ENCODE peak calls at places on chromosomes 7 and 10, in seven cellular contexts. V is Peyer's patch, M is hepatocyte, R is heart left ventricle, Q is fibroblast of lung, I is cardiac muscle cell, G is WERI-Rb-1. H is an unnamed sample.
A peak's percentile ranks its signal among the peaks of the same experiment; 100 is the strongest.

GRCh38 chr10:44033008-44033407 is 351.9 kb downstream of the CXCL12 start:
- DNase-seq in V (no peak), I (no peak), R (no peak), M (no peak), G (no peak), Q (peak; percentile 9), H (no peak)

GRCh38 chr7:79455173-79455790 is 1.8 kb upstream of the MAGI2 start:
- DNase-seq in I (no peak), M (no peak), V (no peak), G (no peak), Q (no peak), R (peak; percentile 34), H (no peak)

GRCh38 chr10:14723052-14723689 is 51.5 kb downstream of the FAM107B start:
- DNase-seq in V (peak; percentile 72), G (no peak), I (no peak), R (no peak), M (no peak), Q (no peak), H (no peak)

GRCh38 chr7:107847168-107847835 is 43.7 kb upstream of the DLD start:
- DNase-seq in M (no peak), Q (no peak), V (no peak), I (no peak), G (no peak), R (no peak), H (no peak)

GRCh38 chr10:62527019-62527827 is 153.1 kb downstream of the ZNF365 start:
- DNase-seq in I (no peak), G (no peak), Q (no peak), R (no peak), M (no peak), V (peak; percentile 80), H (no peak)

GRCh38 chr7:117021960-117022359 is 68.7 kb downstream of the ST7 start:
- DNase-seq in V (no peak), Q (no peak), G (no peak), M (no peak), R (no peak), I (no peak), H (no peak)

GRCh38 chr10:70722820-70723424 is 50.6 kb downstream of the ADAMTS14 start:
- DNase-seq in M (no peak), Q (peak; percentile 66), I (no peak), R (no peak), V (no peak), G (no peak), H (no peak)

GRCh38 chr10:43043342-43043772 is 33.5 kb upstream of the RET start:
- DNase-seq in V (peak; percentile 27), Q (no peak), G (no peak), M (no peak), R (no peak), I (no peak), H (peak; percentile 63)

GRCh38 chr10:24822557-24822956 is 98.9 kb upstream of the ARHGAP21 start:
- DNase-seq in M (no peak), G (no peak), V (no peak), R (no peak), I (no peak), Q (no peak), H (no peak)

GRCh38 chr7:98418636-98419315 is 17.9 kb upstream of the BAIAP2L1 start:
- DNase-seq in I (no peak), V (peak; percentile 85), Q (peak; percentile 91), M (peak; percentile 95), G (no peak), R (peak; percentile 59), H (no peak)

GRCh38 chr7:100044719-100045118 is 4.9 kb upstream of the ZSCAN21 start:
- DNase-seq in G (no peak), M (no peak), R (no peak), V (peak; percentile 60), Q (no peak), I (no peak), H (no peak)

GRCh38 chr10:61761825-61762217 is 99.1 kb downstream of the CABCOCO1 start:
- DNase-seq in V (no peak), I (no peak), R (no peak), Q (no peak), M (no peak), G (no peak), H (no peak)

GRCh38 chr10:114223066-114223465 is 16.0 kb upstream of the VWA2 start:
- DNase-seq in V (no peak), R (peak; percentile 49), Q (no peak), G (no peak), I (no peak), M (no peak), H (no peak)

GRCh38 chr7:153891990-153892389 is 160.2 kb upstream of the DPP6 start:
- DNase-seq in G (no peak), Q (no peak), I (no peak), V (no peak), R (no peak), M (no peak), H (no peak)

DNA sequence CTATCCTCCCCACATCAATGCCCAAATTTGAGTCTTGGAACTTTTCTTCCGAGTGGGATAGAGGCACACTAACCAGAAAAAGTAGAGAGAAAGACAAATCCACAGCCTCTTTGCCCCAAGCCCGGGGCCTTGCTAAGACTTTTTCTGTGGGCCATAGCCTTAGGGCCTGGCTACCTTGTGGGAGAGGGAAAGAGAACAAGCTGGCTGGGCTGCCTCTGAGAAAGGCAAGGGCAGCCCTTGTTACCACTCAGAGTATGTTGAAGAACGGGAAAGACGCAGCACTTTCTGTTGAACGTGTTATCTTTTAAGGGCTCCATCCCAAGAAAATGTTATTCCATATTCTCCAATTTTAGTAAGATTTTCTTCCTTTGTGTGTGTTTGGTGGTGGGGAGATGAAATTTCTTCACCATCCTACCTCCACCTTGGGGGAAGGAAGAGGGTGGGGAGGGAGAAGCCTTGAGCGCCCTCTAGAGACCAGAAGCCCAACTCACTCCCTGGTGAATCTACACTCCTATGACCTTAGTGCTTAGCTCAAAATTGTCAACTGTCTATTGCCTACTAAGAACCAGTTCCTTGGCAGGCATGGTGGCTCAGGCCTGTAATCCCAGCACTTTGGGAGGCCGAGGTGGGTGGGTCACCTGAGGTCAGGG is 3.9 kb upstream of the NRF1 start:
- DNase-seq in R (no peak), Q (peak; percentile 29), G (peak; percentile 55), I (peak; percentile 55), V (peak; percentile 54), M (peak; percentile 35), H (no peak)
- TF ChIP-seq CTCF in R (peak; percentile 33), Q (peak; percentile 66), G (peak; percentile 89), I (peak; percentile 64), V (peak; percentile 37), M (peak; percentile 26), H (no peak)

DNA sequence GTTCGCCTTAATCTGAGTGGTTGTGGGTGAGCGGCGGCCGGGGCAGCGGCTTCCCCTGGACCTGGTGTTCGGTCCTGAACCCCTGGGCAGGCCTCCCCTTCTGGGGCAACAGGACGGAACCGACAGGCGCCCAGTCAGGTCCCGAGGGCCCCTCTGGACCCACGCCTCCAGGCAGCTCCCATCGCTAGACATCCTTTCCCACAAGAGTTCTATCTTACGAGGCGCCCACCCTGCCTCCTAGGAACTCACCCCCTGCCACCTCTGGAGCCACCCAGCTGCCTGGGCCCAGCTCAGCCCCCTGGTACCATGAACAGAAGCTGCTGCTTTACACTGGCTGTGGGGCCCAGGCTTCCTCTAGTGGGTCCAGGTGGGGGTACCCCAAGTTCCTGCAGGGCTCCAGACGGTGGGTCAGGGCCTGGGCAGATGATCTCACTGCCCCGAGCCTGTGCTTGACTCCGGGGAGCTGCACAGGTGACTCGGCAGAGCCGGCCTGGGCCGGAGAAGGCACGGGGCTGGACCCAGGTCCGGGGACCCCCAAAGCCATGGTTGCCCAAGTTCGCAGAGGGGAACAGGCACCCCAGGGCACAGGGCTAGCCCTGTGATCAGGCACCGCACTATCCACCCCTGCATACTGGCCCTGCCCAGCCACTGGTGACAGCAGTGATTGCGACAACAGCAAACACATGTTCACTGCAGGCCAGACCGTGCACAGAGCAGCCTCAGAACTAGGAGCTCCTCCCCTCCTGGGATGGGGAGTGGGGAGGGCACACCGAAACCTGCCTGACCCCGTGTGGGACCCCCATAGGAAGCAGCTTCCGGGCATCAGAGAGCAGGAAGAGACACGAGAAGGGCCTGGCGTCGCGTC is 180.3 kb downstream of the ELFN1 start:
- DNase-seq in G (peak; percentile 9), Q (no peak), M (no peak), V (no peak), I (no peak), R (peak; percentile 22), H (no peak)
- H3K27ac ChIP-seq in G (no peak overlapping the region), Q (no peak overlapping the region), M (no peak overlapping the region), V (no peak overlapping the region), I (no peak overlapping the region), R (no peak overlapping the region), H (no peak overlapping the region)

DNA sequence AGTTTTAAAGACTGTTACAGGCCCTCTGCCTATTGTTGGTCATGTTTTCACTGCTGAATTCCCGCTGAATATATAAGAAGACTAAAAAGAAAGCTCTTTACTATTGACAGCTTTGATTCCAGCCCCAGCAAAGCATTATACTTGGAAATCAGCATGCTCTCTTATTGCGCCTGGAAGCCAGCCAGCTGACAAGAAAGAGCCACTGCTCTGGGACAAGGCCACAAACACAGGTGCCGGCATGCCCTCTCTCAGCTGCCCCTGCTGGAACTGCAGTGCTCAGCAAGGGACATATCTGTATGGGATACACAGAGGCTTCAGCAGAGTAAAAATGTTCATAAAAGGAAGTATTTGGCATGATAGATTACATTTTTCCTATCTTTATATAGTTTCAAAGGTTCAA is 523.9 kb downstream of the ADRA2A start:
- DNase-seq in Q (no peak), I (peak; percentile 48), V (peak; percentile 46), G (no peak), M (peak; percentile 7), R (no peak), H (no peak)
- TF ChIP-seq CTCF in Q (no peak), I (no peak), V (no peak), G (no peak), M (no peak), R (no peak), H (no peak)

DNA sequence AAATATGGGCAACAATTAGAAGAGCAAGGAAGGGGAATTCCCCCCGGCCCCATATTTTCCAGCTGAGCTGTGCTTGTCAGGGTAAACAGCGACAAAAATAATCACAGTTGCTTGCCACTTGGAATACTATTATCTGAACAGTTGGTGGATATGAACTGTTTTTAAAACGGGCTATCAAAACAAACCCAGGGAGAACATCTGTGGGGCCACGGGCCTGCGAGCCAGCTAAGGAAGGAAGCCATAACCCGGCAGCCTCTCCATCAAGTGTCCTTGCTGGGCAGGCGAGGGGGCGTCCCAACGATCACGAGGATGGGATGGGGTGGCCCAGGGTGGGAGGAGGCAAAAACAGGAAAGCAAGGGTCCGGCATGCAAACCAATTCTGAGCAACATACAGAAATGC is 228.4 kb downstream of the ARHGAP12 start:
- DNase-seq in I (no peak), M (no peak), Q (peak; percentile 58), R (no peak), G (no peak), V (no peak), H (no peak)
- H3K27ac ChIP-seq in I (no peak overlapping the region), M (no peak overlapping the region), Q (peak overlapping the region; percentile 89), R (peak overlapping the region; percentile 88), G (no peak overlapping the region), V (peak overlapping the region; percentile 88), H (peak overlapping the region; percentile 94)

GRCh38 chr10:29843143-29843542 is 208.4 kb upstream of the SVIL start:
- DNase-seq in V (no peak), I (no peak), Q (no peak), G (no peak), M (no peak), R (peak; percentile 34), H (no peak)

GRCh38 chr10:29845166-29845565 is 210.4 kb upstream of the SVIL start:
- DNase-seq in R (no peak), M (no peak), I (no peak), Q (no peak), G (no peak), V (no peak), H (no peak)

GRCh38 chr10:29839826-29840515 is 205.2 kb upstream of the SVIL start:
- DNase-seq in Q (no peak), V (no peak), M (peak; percentile 54), I (no peak), R (no peak), G (no peak), H (no peak)

GRCh38 chr10:29840516-29841276 is 205.9 kb upstream of the SVIL start:
- DNase-seq in I (no peak), M (no peak), G (no peak), Q (no peak), R (no peak), V (peak; percentile 66), H (no peak)

GRCh38 chr10:29841724-29842649 is 207.2 kb upstream of the SVIL start:
- DNase-seq in M (peak; percentile 75), V (no peak), G (no peak), R (peak; percentile 89), Q (peak; percentile 36), I (peak; percentile 48), H (peak; percentile 81)
- TF ChIP-seq CTCF in M (no peak), V (no peak), G (no peak), R (no peak), Q (no peak), I (no peak), H (no peak)

H was measured in coronary artery.